ENCODE peak calls at places on chromosomes 12 and 14, in nine cellular contexts. K is CD4-positive, CD25-positive, alpha-beta regulatory T cell; Y is IMR-90; G is A549; D is skeletal muscle cell; J is prostate gland; W is HepG2; A is brain microvascular endothelial cell; S is Panc1. U is an unnamed sample.

GRCh38 chr12:45688188-45688587 is 41.3 kb upstream of the ARID2 start:
- DNase-seq in K (no peak), Y (no peak), G (no peak), D (no peak), J (no peak), W (no peak), A (no peak), S (no peak), U (no peak)

GRCh38 chr14:26486922-26487321 is 110.9 kb downstream of the NOVA1 start:
- DNase-seq in K (no peak), Y (no peak), G (no peak), D (no peak), J (no peak), W (no peak), A (no peak), S (no peak), U (no peak)

GRCh38 chr12:114384746-114385145 is 21.2 kb downstream of the TBX5 start:
- DNase-seq in K (no peak), Y (no peak), G (no peak), D (peak), J (no peak), W (no peak), A (no peak), S (no peak), U (peak)

GRCh38 chr14:73239463-73240241 is 2.3 kb downstream of the PAPLN start:
- DNase-seq in K (no peak), Y (peak), G (no peak), D (no peak), J (peak), W (no peak), A (peak), S (no peak), U (peak)

GRCh38 chr12:106527356-106527755 is 55.4 kb upstream of the RFX4 start:
- DNase-seq in K (no peak), Y (peak), G (no peak), D (no peak), J (no peak), W (no peak), A (peak), S (no peak), U (peak)

GRCh38 chr12:112344220-112344619 is 38.0 kb downstream of the HECTD4 start:
- DNase-seq in K (no peak), Y (no peak), G (no peak), D (no peak), J (no peak), W (no peak), A (no peak), S (no peak), U (no peak)

GRCh38 chr12:10861366-10861765 is 12.1 kb upstream of the PRR4 start:
- DNase-seq in K (no peak), Y (no peak), G (no peak), D (no peak), J (no peak), W (no peak), A (peak), S (no peak), U (peak)

GRCh38 chr14:31536201-31536960 is 24.8 kb upstream of the NUBPL start:
- DNase-seq in K (no peak), Y (no peak), G (no peak), D (no peak), J (no peak), W (no peak), A (no peak), S (no peak), U (no peak)

GRCh38 chr14:104690861-104691455 is 1.5 kb downstream of the INF2 start:
- DNase-seq in K (no peak), Y (no peak), G (no peak), D (no peak), J (no peak), W (no peak), A (no peak), S (no peak), U (no peak)

GRCh38 chr12:91778091-91778819 is 367.4 kb downstream of the BTG1 start:
- DNase-seq in K (peak), Y (peak), G (peak), D (no peak), J (no peak), W (no peak), A (no peak), S (no peak), U (peak)

GRCh38 chr14:102079700-102079979 is 7.2 kb downstream of the HSP90AA1 start:
- DNase-seq in K (no peak), Y (no peak), G (no peak), D (no peak), J (no peak), W (no peak), A (no peak), S (no peak), U (no peak)

GRCh38 chr12:66203820-66204219 is 14.8 kb downstream of the IRAK3 start:
- DNase-seq in K (no peak), Y (no peak), G (no peak), D (no peak), J (no peak), W (no peak), A (no peak), S (no peak), U (no peak)

GRCh38 chr12:89884917-89885316 is 176.3 kb upstream of the ATP2B1 start:
- DNase-seq in K (no peak), Y (no peak), G (no peak), D (no peak), J (no peak), W (no peak), A (no peak), S (no peak), U (no peak)

GRCh38 chr14:79356040-79356439 is 855.3 kb downstream of the DIO2 start:
- DNase-seq in K (no peak), Y (peak), G (no peak), D (no peak), J (no peak), W (no peak), A (no peak), S (no peak), U (no peak)

GRCh38 chr14:20848955-20849570 is 42.1 kb upstream of the RNASE3 start:
- DNase-seq in K (no peak), Y (no peak), G (peak), D (no peak), J (peak), W (peak), A (no peak), S (no peak), U (no peak)

GRCh38 chr12:127280393-127281275 is 986.3 kb upstream of the TMEM132C start:
- DNase-seq in K (peak), Y (no peak), G (peak), D (no peak), J (no peak), W (peak), A (no peak), S (no peak), U (no peak)

GRCh38 chr14:103045387-103045869 is 11.9 kb downstream of the CDC42BPB start:
- DNase-seq in K (no peak), Y (no peak), G (no peak), D (no peak), J (no peak), W (no peak), A (no peak), S (no peak), U (no peak)

GRCh38 chr12:19444097-19444496 is 4.8 kb downstream of the AEBP2 start:
- DNase-seq in K (no peak), Y (peak), G (no peak), D (no peak), J (no peak), W (no peak), A (no peak), S (no peak), U (no peak)

GRCh38 chr12:98352218-98352811 is 163.1 kb upstream of the TMPO start:
- DNase-seq in K (no peak), Y (peak), G (peak), D (peak), J (no peak), W (peak), A (peak), S (no peak), U (peak)

GRCh38 chr14:95535226-95536021 is 574 bp downstream of the GLRX5 start:
- DNase-seq in K (no peak), Y (no peak), G (no peak), D (no peak), J (no peak), W (no peak), A (no peak), S (no peak), U (no peak)

GRCh38 chr12:59078027-59078426 is 157.7 kb upstream of the LRIG3 start:
- DNase-seq in K (no peak), Y (no peak), G (no peak), D (no peak), J (no peak), W (no peak), A (no peak), S (no peak), U (peak)

GRCh38 chr14:35378638-35379568 is 25.6 kb downstream of the NFKBIA start:
- DNase-seq in K (no peak), Y (no peak), G (no peak), D (no peak), J (no peak), W (no peak), A (no peak), S (no peak), U (peak)

GRCh38 chr12:19967001-19967400 is 401.3 kb upstream of the PDE3A start:
- DNase-seq in K (no peak), Y (no peak), G (peak), D (no peak), J (no peak), W (no peak), A (no peak), S (no peak), U (no peak)

GRCh38 chr12:96098631-96099030 is 63.2 kb upstream of the LTA4H start:
- DNase-seq in K (no peak), Y (no peak), G (no peak), D (no peak), J (no peak), W (no peak), A (no peak), S (no peak), U (no peak)

GRCh38 chr14:70698288-70698687 is 56.6 kb downstream of the TTC9 start:
- DNase-seq in K (no peak), Y (peak), G (peak), D (no peak), J (no peak), W (peak), A (peak), S (no peak), U (peak)

GRCh38 chr14:90193925-90194324 is 62.4 kb upstream of the PSMC1 start:
- DNase-seq in K (no peak), Y (no peak), G (peak), D (no peak), J (no peak), W (peak), A (no peak), S (no peak), U (no peak)

GRCh38 chr14:103767306-103767894 is 51.8 kb downstream of the ZFYVE21 start:
- DNase-seq in K (no peak), Y (peak), G (no peak), D (no peak), J (no peak), W (no peak), A (no peak), S (no peak), U (no peak)

GRCh38 chr12:114395755-114396152 is 10.2 kb downstream of the TBX5 start:
- DNase-seq in K (no peak), Y (peak), G (no peak), D (no peak), J (no peak), W (no peak), A (no peak), S (no peak), U (no peak)

GRCh38 chr14:38521591-38521990 is 265.7 kb upstream of the CLEC14A start:
- DNase-seq in K (no peak), Y (no peak), G (no peak), D (no peak), J (no peak), W (no peak), A (no peak), S (no peak), U (no peak)

GRCh38 chr14:38526841-38527501 is 271.1 kb upstream of the CLEC14A start:
- DNase-seq in K (no peak), Y (no peak), G (no peak), D (no peak), J (no peak), W (no peak), A (no peak), S (no peak), U (no peak)

GRCh38 chr14:38527502-38527878 is 271.6 kb upstream of the CLEC14A start:
- DNase-seq in K (no peak), Y (no peak), G (no peak), D (no peak), J (no peak), W (no peak), A (no peak), S (no peak), U (no peak)

GRCh38 chr14:38522724-38523123 is 266.8 kb upstream of the CLEC14A start:
- DNase-seq in K (no peak), Y (peak), G (no peak), D (no peak), J (no peak), W (no peak), A (no peak), S (no peak), U (no peak)

GRCh38 chr14:38524636-38525403 is 268.9 kb upstream of the CLEC14A start:
- DNase-seq in K (no peak), Y (no peak), G (no peak), D (no peak), J (no peak), W (no peak), A (no peak), S (no peak), U (no peak)
- H3K4me3 ChIP-seq in K (no peak), Y (no peak), G (no peak), D (no peak), J (no peak), W (no peak), A (no peak), S (no peak), U (no peak)

GRCh38 chr14:75068294-75069020 is 984 bp upstream of the ZC2HC1C start:
- DNase-seq in K (no peak), Y (no peak), G (no peak), D (no peak), J (no peak), W (no peak), A (no peak), S (no peak), U (no peak)

GRCh38 chr14:75069811-75070145 is 337 bp downstream of the ZC2HC1C start:
- DNase-seq in K (no peak), Y (no peak), G (no peak), D (no peak), J (no peak), W (peak), A (no peak), S (no peak), U (no peak)

GRCh38 chr14:75069021-75069810 is at the start of gene ZC2HC1C:
- DNase-seq in K (peak), Y (peak), G (peak), D (no peak), J (peak), W (peak), A (peak), S (no peak), U (peak)

GRCh38 chr14:75064205-75064567 is 362 bp upstream of the ACYP1 start:
- DNase-seq in K (no peak), Y (no peak), G (no peak), D (no peak), J (no peak), W (no peak), A (no peak), S (no peak), U (no peak)

GRCh38 chr14:75067212-75067611 is 2.2 kb upstream of the ZC2HC1C start:
- DNase-seq in K (no peak), Y (no peak), G (no peak), D (no peak), J (no peak), W (no peak), A (no peak), S (no peak), U (no peak)
- H3K4me3 ChIP-seq in K (no peak), Y (no peak), G (no peak), D (no peak), J (no peak), W (no peak), A (no peak), S (no peak), U (no peak)

GRCh38 chr12:69331846-69332684 is 16.1 kb upstream of the LYZ start:
- DNase-seq in K (no peak), Y (no peak), G (peak), D (no peak), J (no peak), W (no peak), A (no peak), S (no peak), U (no peak)
- H3K4me3 ChIP-seq in K (peak), Y (no peak), G (no peak), D (no peak), J (no peak), W (peak), A (no peak), S (no peak), U (no peak)

DNA sequence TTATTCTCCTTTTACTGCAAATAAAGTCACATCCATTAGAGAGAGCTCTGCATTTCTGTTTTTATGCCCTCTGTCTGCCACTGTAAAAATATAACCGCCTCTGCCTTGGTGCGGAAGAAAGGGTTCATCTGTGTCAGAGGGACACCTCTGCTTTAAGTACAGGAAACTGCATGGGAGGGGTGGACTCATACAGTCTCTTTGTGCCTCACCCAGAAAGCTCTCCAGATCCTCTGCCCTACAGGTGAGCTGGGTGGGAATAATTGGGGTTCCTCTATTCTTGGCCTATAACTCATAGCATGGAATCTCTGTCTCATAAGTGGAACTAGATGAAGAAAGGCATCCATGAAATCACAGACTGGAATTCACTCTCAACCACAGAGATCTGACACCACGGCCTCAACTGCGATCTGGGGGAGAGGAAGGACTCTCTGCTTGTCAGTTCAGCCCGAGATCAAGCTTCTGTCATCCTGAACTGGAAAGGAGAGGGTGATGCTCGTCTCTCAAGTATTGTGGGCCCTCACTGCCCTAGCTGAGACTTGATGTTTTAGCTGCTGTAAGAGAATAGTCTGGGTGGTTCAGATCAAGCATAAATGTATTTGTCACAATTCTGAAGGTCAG is 702.3 kb downstream of the TMEM121 start:
- DNase-seq in K (peak), Y (no peak), G (no peak), D (no peak), J (no peak), W (no peak), A (no peak), S (no peak), U (no peak)
- H3K4me3 ChIP-seq in K (peak), Y (no peak), G (no peak), D (no peak), J (no peak), W (no peak), A (no peak), S (no peak), U (no peak)

DNA sequence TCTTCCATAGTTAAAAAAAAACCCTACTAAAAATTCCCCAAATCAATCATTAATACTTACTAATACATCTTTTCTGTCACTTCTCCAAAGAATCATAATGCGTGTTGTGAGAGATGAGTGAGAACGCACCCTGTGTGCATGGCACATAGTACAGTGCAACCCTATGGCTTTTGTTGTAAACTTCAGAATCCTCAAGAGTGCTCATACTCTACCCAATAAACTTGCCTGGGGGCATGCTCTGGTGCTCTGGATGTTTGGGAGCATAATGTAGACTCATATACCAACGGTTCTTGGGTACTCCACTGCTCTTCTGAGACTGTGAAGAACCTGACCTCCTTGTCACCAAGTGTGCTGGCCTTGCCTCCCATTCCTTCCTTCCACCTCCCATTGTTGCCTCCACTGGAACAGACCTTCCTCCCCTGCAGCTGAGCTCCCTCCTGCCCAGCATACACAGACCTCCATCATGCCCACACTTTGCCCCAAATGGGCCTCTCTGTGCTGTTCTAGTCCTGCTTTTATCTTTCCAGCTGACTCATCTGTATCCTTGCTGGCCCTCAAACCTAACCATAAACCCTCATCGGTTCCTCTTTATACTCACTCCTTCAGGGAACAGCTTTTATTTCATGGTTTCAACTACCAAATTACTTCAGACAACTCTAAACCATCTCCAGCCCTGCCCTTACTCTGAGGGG is 8.9 kb downstream of the DCP1B start:
- DNase-seq in K (no peak), Y (no peak), G (no peak), D (no peak), J (no peak), W (no peak), A (no peak), S (no peak), U (no peak)
- H3K4me3 ChIP-seq in K (peak), Y (no peak), G (no peak), D (no peak), J (no peak), W (no peak), A (no peak), S (no peak), U (no peak)

U was measured in AG10803.